ENCODE peak calls at places on chromosomes 13 and 19, in seven cellular contexts. E is upper lobe of right lung; T is H7; N is HCEC 1CT; R is K562; J is ACHN; H is CD8-positive, alpha-beta T cell. D is an unnamed sample.

GRCh38 chr19:51772977-51773376 is 12.0 kb downstream of the FPR2 start:
- DNase-seq in J (no peak), H (no peak), E (no peak), N (no peak), T (no peak), R (no peak), D (no peak)

GRCh38 chr13:95100525-95101121 is 200.6 kb downstream of the ABCC4 start:
- DNase-seq in E (no peak), H (no peak), J (peak; percentile 27), N (peak; percentile 76), T (no peak), R (no peak), D (no peak)

GRCh38 chr19:17829855-17830566 is 8.7 kb upstream of the INSL3 start:
- DNase-seq in H (no peak), T (peak; percentile 99), N (peak; percentile 5), R (peak; percentile 87), E (no peak), J (peak; percentile 80), D (no peak)

GRCh38 chr13:109626386-109627171 is 159.8 kb downstream of the IRS2 start:
- DNase-seq in R (no peak), N (no peak), H (no peak), T (no peak), E (no peak), J (no peak), D (no peak)

GRCh38 chr19:33375760-33376159 is 2.3 kb downstream of the CEBPG start:
- DNase-seq in T (no peak), J (no peak), H (no peak), N (peak; percentile 50), R (no peak), E (no peak), D (no peak)

GRCh38 chr19:4115818-4116385 is 8.0 kb downstream of the MAP2K2 start:
- DNase-seq in J (no peak), R (no peak), T (peak; percentile 21), E (no peak), H (no peak), N (no peak), D (no peak)

GRCh38 chr13:79485014-79485441 is 4.1 kb downstream of the NDFIP2 start:
- DNase-seq in N (peak; percentile 92), T (no peak), J (peak; percentile 90), H (no peak), R (no peak), E (no peak), D (no peak)

GRCh38 chr19:18439025-18439909 is 1.3 kb upstream of the ISYNA1 start:
- DNase-seq in N (peak; percentile 66), E (no peak), J (no peak), H (no peak), R (no peak), T (peak; percentile 67), D (no peak)

GRCh38 chr19:7722231-7722651 is 9.7 kb downstream of the CLEC4G start:
- DNase-seq in E (no peak), R (no peak), H (no peak), N (no peak), T (no peak), J (no peak), D (no peak)

D was measured in activated CD8-positive, alpha-beta memory T cell treated with anti-CD3 and anti-CD28 coated beads, Interleukin-2, amount 50 U/mL, for 4 hours.